ENCODE peak calls at places on chromosomes 3 and 15, in nine cellular contexts. One of them, this sample, is unnamed.

GRCh38 chr3:180408654-180409053 is 193.3 kb upstream of the TTC14 start:
- DNase-seq in thoracic aorta: no peak
- DNase-seq in H54: no peak
- DNase-seq in NCI-H1694 treated with DMSO at 0.1 percent for 48 hours: no peak
- DNase-seq in lung: no peak
- DNase-seq in B cell: no peak
- DNase-seq in NCI-H2029: peak
- DNase-seq in M059J: peak
- DNase-seq in RCC 7860: peak
- DNase-seq in this sample: no peak

GRCh38 chr3:159130108-159130507 is 328.3 kb downstream of the MFSD1 start:
- DNase-seq in B cell: no peak
- DNase-seq in M059J: no peak
- DNase-seq in NCI-H2029: no peak
- DNase-seq in thoracic aorta: no peak
- DNase-seq in lung: no peak
- DNase-seq in RCC 7860: no peak
- DNase-seq in H54: no peak
- DNase-seq in NCI-H1694 treated with DMSO at 0.1 percent for 48 hours: no peak
- DNase-seq in this sample: no peak

GRCh38 chr3:38582941-38583645 is 66.4 kb downstream of the SCN5A start:
- DNase-seq in NCI-H1694 treated with DMSO at 0.1 percent for 48 hours: no peak
- DNase-seq in lung: no peak
- DNase-seq in thoracic aorta: no peak
- DNase-seq in M059J: no peak
- DNase-seq in RCC 7860: no peak
- DNase-seq in H54: no peak
- DNase-seq in B cell: peak
- DNase-seq in NCI-H2029: no peak
- DNase-seq in this sample: no peak

GRCh38 chr15:64944961-64945360 is 33.3 kb downstream of the ANKDD1A start:
- DNase-seq in B cell: no peak
- DNase-seq in lung: no peak
- DNase-seq in H54: no peak
- DNase-seq in M059J: no peak
- DNase-seq in thoracic aorta: no peak
- DNase-seq in RCC 7860: no peak
- DNase-seq in NCI-H1694 treated with DMSO at 0.1 percent for 48 hours: no peak
- DNase-seq in NCI-H2029: no peak
- DNase-seq in this sample: no peak

GRCh38 chr3:157129782-157130137 is 30.2 kb downstream of the CCNL1 start:
- DNase-seq in M059J: peak
- DNase-seq in NCI-H1694 treated with DMSO at 0.1 percent for 48 hours: no peak
- DNase-seq in H54: no peak
- DNase-seq in NCI-H2029: no peak
- DNase-seq in RCC 7860: peak
- DNase-seq in lung: no peak
- DNase-seq in B cell: no peak
- DNase-seq in thoracic aorta: no peak
- DNase-seq in this sample: no peak

GRCh38 chr15:42688301-42688700 is 48.6 kb downstream of the CDAN1 start:
- DNase-seq in RCC 7860: no peak
- DNase-seq in NCI-H1694 treated with DMSO at 0.1 percent for 48 hours: no peak
- DNase-seq in M059J: no peak
- DNase-seq in H54: no peak
- DNase-seq in lung: no peak
- DNase-seq in NCI-H2029: no peak
- DNase-seq in thoracic aorta: no peak
- DNase-seq in B cell: no peak
- DNase-seq in this sample: no peak

GRCh38 chr3:149657458-149657795 is 398 bp downstream of the WWTR1 start:
- DNase-seq in RCC 7860: peak
- DNase-seq in M059J: peak
- DNase-seq in H54: no peak
- DNase-seq in thoracic aorta: no peak
- DNase-seq in B cell: no peak
- DNase-seq in NCI-H2029: no peak
- DNase-seq in lung: peak
- DNase-seq in NCI-H1694 treated with DMSO at 0.1 percent for 48 hours: no peak
- DNase-seq in this sample: no peak

GRCh38 chr15:63826513-63826912 is 7.2 kb downstream of the HERC1 start:
- DNase-seq in NCI-H2029: no peak
- DNase-seq in lung: no peak
- DNase-seq in H54: no peak
- DNase-seq in thoracic aorta: no peak
- DNase-seq in B cell: no peak
- DNase-seq in M059J: no peak
- DNase-seq in RCC 7860: no peak
- DNase-seq in NCI-H1694 treated with DMSO at 0.1 percent for 48 hours: no peak
- DNase-seq in this sample: no peak

GRCh38 chr15:89496155-89497098 is at the start of gene RHCG:
- DNase-seq in lung: no peak
- DNase-seq in NCI-H1694 treated with DMSO at 0.1 percent for 48 hours: no peak
- DNase-seq in M059J: peak
- DNase-seq in H54: no peak
- DNase-seq in NCI-H2029: no peak
- DNase-seq in RCC 7860: no peak
- DNase-seq in B cell: peak
- DNase-seq in thoracic aorta: no peak
- DNase-seq in this sample: no peak

GRCh38 chr3:138833908-138834358 is 795 bp downstream of the PIK3CB start:
- DNase-seq in lung: no peak
- DNase-seq in B cell: no peak
- DNase-seq in NCI-H2029: no peak
- DNase-seq in RCC 7860: no peak
- DNase-seq in H54: peak
- DNase-seq in NCI-H1694 treated with DMSO at 0.1 percent for 48 hours: peak
- DNase-seq in thoracic aorta: no peak
- DNase-seq in M059J: no peak
- DNase-seq in this sample: no peak

GRCh38 chr15:65099336-65099735 is 15.7 kb downstream of the UBAP1L start:
- DNase-seq in thoracic aorta: no peak
- DNase-seq in M059J: no peak
- DNase-seq in B cell: no peak
- DNase-seq in lung: no peak
- DNase-seq in NCI-H2029: no peak
- DNase-seq in RCC 7860: no peak
- DNase-seq in NCI-H1694 treated with DMSO at 0.1 percent for 48 hours: no peak
- DNase-seq in H54: no peak
- DNase-seq in this sample: no peak

GRCh38 chr3:72661115-72661457 is 187.2 kb downstream of the SHQ1 start:
- DNase-seq in M059J: peak
- DNase-seq in thoracic aorta: peak
- DNase-seq in NCI-H2029: peak
- DNase-seq in NCI-H1694 treated with DMSO at 0.1 percent for 48 hours: peak
- DNase-seq in H54: peak
- DNase-seq in lung: peak
- DNase-seq in B cell: no peak
- DNase-seq in RCC 7860: peak
- DNase-seq in this sample: peak

GRCh38 chr3:51673802-51674654 is 3.0 kb downstream of the TEX264 start:
- DNase-seq in thoracic aorta: no peak
- DNase-seq in H54: no peak
- DNase-seq in RCC 7860: no peak
- DNase-seq in NCI-H1694 treated with DMSO at 0.1 percent for 48 hours: no peak
- DNase-seq in M059J: no peak
- DNase-seq in B cell: no peak
- DNase-seq in NCI-H2029: no peak
- DNase-seq in lung: no peak
- DNase-seq in this sample: no peak

GRCh38 chr3:69081583-69082262 is 1.6 kb upstream of the UBA3 start:
- DNase-seq in lung: no peak
- DNase-seq in thoracic aorta: no peak
- DNase-seq in M059J: peak
- DNase-seq in NCI-H2029: no peak
- DNase-seq in H54: no peak
- DNase-seq in B cell: no peak
- DNase-seq in NCI-H1694 treated with DMSO at 0.1 percent for 48 hours: peak
- DNase-seq in RCC 7860: peak
- DNase-seq in this sample: no peak

GRCh38 chr15:40066531-40066930 is 27.6 kb upstream of the SRP14 start:
- DNase-seq in H54: no peak
- DNase-seq in B cell: no peak
- DNase-seq in RCC 7860: no peak
- DNase-seq in NCI-H2029: no peak
- DNase-seq in lung: no peak
- DNase-seq in NCI-H1694 treated with DMSO at 0.1 percent for 48 hours: no peak
- DNase-seq in thoracic aorta: no peak
- DNase-seq in M059J: no peak
- DNase-seq in this sample: no peak

GRCh38 chr3:48776854-48777253 is 59.8 kb upstream of the IP6K2 start:
- DNase-seq in lung: no peak
- DNase-seq in H54: no peak
- DNase-seq in thoracic aorta: no peak
- DNase-seq in NCI-H1694 treated with DMSO at 0.1 percent for 48 hours: no peak
- DNase-seq in RCC 7860: no peak
- DNase-seq in M059J: no peak
- DNase-seq in NCI-H2029: no peak
- DNase-seq in B cell: no peak
- DNase-seq in this sample: no peak

GRCh38 chr3:126126292-126126691 is 42.4 kb upstream of the SLC41A3 start:
- DNase-seq in lung: no peak
- DNase-seq in M059J: no peak
- DNase-seq in H54: no peak
- DNase-seq in B cell: no peak
- DNase-seq in RCC 7860: no peak
- DNase-seq in NCI-H1694 treated with DMSO at 0.1 percent for 48 hours: no peak
- DNase-seq in thoracic aorta: no peak
- DNase-seq in NCI-H2029: no peak
- DNase-seq in this sample: no peak

GRCh38 chr15:97679289-97679688 is 281.2 kb upstream of the ARRDC4 start:
- DNase-seq in RCC 7860: no peak
- DNase-seq in H54: no peak
- DNase-seq in B cell: no peak
- DNase-seq in NCI-H2029: no peak
- DNase-seq in lung: no peak
- DNase-seq in NCI-H1694 treated with DMSO at 0.1 percent for 48 hours: no peak
- DNase-seq in M059J: no peak
- DNase-seq in thoracic aorta: no peak
- DNase-seq in this sample: no peak

GRCh38 chr3:111610189-111610588 is 15.0 kb upstream of the ZBED2 start:
- DNase-seq in lung: no peak
- DNase-seq in RCC 7860: no peak
- DNase-seq in thoracic aorta: no peak
- DNase-seq in B cell: no peak
- DNase-seq in M059J: peak
- DNase-seq in H54: no peak
- DNase-seq in NCI-H1694 treated with DMSO at 0.1 percent for 48 hours: no peak
- DNase-seq in NCI-H2029: no peak
- DNase-seq in this sample: no peak

This sample was measured in LNCaP clone FGC.